ENCODE peak calls at places on chromosomes 11 and 22, in six cellular contexts. E is fibroblast of lung; U is right lobe of liver; H is tibial nerve; O is H7; Y is CD8-positive, alpha-beta T cell. R is an unnamed sample.

GRCh38 chr11:115458877-115459276 is 45.3 kb downstream of the CADM1 start:
- DNase-seq in U (no peak), E (peak), O (no peak), Y (no peak), H (no peak), R (no peak)

GRCh38 chr11:4862447-4863236 is 13.6 kb upstream of the OR51S1 start:
- DNase-seq in O (peak), Y (no peak), U (no peak), E (no peak), H (no peak), R (no peak)

GRCh38 chr22:46813816-46814597 is 51.6 kb downstream of the TBC1D22A start:
- DNase-seq in H (no peak), U (no peak), Y (no peak), E (peak), O (peak), R (peak)

GRCh38 chr11:73958521-73959141 is 7.8 kb downstream of the DNAJB13 start:
- DNase-seq in Y (no peak), E (no peak), U (no peak), H (no peak), O (peak), R (no peak)

GRCh38 chr22:27046126-27046525 is 388.7 kb downstream of the MIAT start:
- DNase-seq in E (no peak), H (no peak), Y (no peak), O (no peak), U (no peak), R (no peak)

GRCh38 chr22:25840162-25840561 is 98.2 kb downstream of the MYO18B start:
- DNase-seq in E (no peak), O (no peak), Y (no peak), H (no peak), U (no peak), R (no peak)

GRCh38 chr22:47307326-47307725 is 544.9 kb downstream of the TBC1D22A start:
- DNase-seq in Y (no peak), H (no peak), E (peak), O (no peak), U (no peak), R (peak)

GRCh38 chr11:96753997-96754396 is 364.2 kb downstream of the JRKL start:
- DNase-seq in E (no peak), H (no peak), U (no peak), Y (no peak), O (no peak), R (no peak)

R was measured in amniotic epithelial cell.